ENCODE peak calls at places on chromosomes 12 and 14, in six cellular contexts. One of them, this sample, is unnamed.

GRCh38 chr14:67962215-67962644 is 142.7 kb downstream of the RAD51B start:
- DNase-seq in AG09309: no peak
- DNase-seq in testis: no peak
- DNase-seq in keratinocyte: no peak
- DNase-seq in cardiac fibroblast: no peak
- DNase-seq in PC-9: no peak
- DNase-seq in this sample: no peak

GRCh38 chr12:80821513-80822000 is 104.8 kb downstream of the MYF5 start:
- DNase-seq in cardiac fibroblast: no peak
- DNase-seq in keratinocyte: no peak
- DNase-seq in testis: no peak
- DNase-seq in AG09309: no peak
- DNase-seq in PC-9: no peak
- DNase-seq in this sample: no peak

GRCh38 chr14:74735113-74735512 is 22.2 kb downstream of the FCF1 start:
- DNase-seq in cardiac fibroblast: no peak
- DNase-seq in PC-9: no peak
- DNase-seq in keratinocyte: no peak
- DNase-seq in AG09309: no peak
- DNase-seq in testis: no peak
- DNase-seq in this sample: no peak

GRCh38 chr12:120599672-120600537 is 18.7 kb upstream of the POP5 start:
- DNase-seq in testis: no peak
- DNase-seq in PC-9: no peak
- DNase-seq in cardiac fibroblast: no peak
- DNase-seq in AG09309: no peak
- DNase-seq in keratinocyte: no peak
- DNase-seq in this sample: no peak

GRCh38 chr12:55017421-55017820 is 2.4 kb upstream of the NEUROD4 start:
- DNase-seq in PC-9: no peak
- DNase-seq in testis: no peak
- DNase-seq in keratinocyte: no peak
- DNase-seq in AG09309: no peak
- DNase-seq in cardiac fibroblast: no peak
- DNase-seq in this sample: no peak

GRCh38 chr14:22544881-22545420 is 44.1 kb downstream of the DAD1 start:
- DNase-seq in testis: no peak
- DNase-seq in PC-9: no peak
- DNase-seq in AG09309: no peak
- DNase-seq in keratinocyte: no peak
- DNase-seq in cardiac fibroblast: no peak
- DNase-seq in this sample: no peak

GRCh38 chr12:96720363-96720705 is 186.7 kb upstream of the NEDD1 start:
- DNase-seq in PC-9: peak
- DNase-seq in testis: no peak
- DNase-seq in keratinocyte: no peak
- DNase-seq in cardiac fibroblast: no peak
- DNase-seq in AG09309: no peak
- DNase-seq in this sample: no peak

GRCh38 chr14:47720281-47720680 is 44.9 kb upstream of the MDGA2 start:
- DNase-seq in AG09309: no peak
- DNase-seq in testis: no peak
- DNase-seq in PC-9: no peak
- DNase-seq in cardiac fibroblast: no peak
- DNase-seq in keratinocyte: no peak
- DNase-seq in this sample: no peak

GRCh38 chr14:76067536-76067935 is 82.0 kb downstream of the IFT43 start:
- DNase-seq in keratinocyte: no peak
- DNase-seq in AG09309: no peak
- DNase-seq in testis: no peak
- DNase-seq in cardiac fibroblast: no peak
- DNase-seq in PC-9: no peak
- DNase-seq in this sample: no peak

GRCh38 chr14:22494486-22495135 is 94.4 kb downstream of the DAD1 start:
- DNase-seq in testis: no peak
- DNase-seq in PC-9: no peak
- DNase-seq in keratinocyte: no peak
- DNase-seq in cardiac fibroblast: no peak
- DNase-seq in AG09309: no peak
- DNase-seq in this sample: no peak

GRCh38 chr12:104166465-104166864 is 28.5 kb upstream of the NFYB start:
- DNase-seq in testis: no peak
- DNase-seq in cardiac fibroblast: no peak
- DNase-seq in PC-9: no peak
- DNase-seq in keratinocyte: no peak
- DNase-seq in AG09309: no peak
- DNase-seq in this sample: peak

GRCh38 chr12:132146772-132147422 is 2.6 kb downstream of the NOC4L start:
- DNase-seq in PC-9: no peak
- DNase-seq in cardiac fibroblast: no peak
- DNase-seq in AG09309: no peak
- DNase-seq in testis: no peak
- DNase-seq in keratinocyte: no peak
- DNase-seq in this sample: no peak

GRCh38 chr14:56378474-56378873 is 201.1 kb upstream of the TMEM260 start:
- DNase-seq in PC-9: no peak
- DNase-seq in AG09309: peak
- DNase-seq in keratinocyte: no peak
- DNase-seq in testis: no peak
- DNase-seq in cardiac fibroblast: peak
- DNase-seq in this sample: peak

GRCh38 chr14:99668998-99669314 is 15.1 kb upstream of the CYP46A1 start:
- DNase-seq in PC-9: no peak
- DNase-seq in testis: no peak
- DNase-seq in cardiac fibroblast: no peak
- DNase-seq in keratinocyte: no peak
- DNase-seq in AG09309: no peak
- DNase-seq in this sample: no peak

GRCh38 chr12:117970334-117970733 is 1.5 kb upstream of the KSR2 start:
- DNase-seq in PC-9: no peak
- DNase-seq in testis: no peak
- DNase-seq in keratinocyte: no peak
- DNase-seq in cardiac fibroblast: no peak
- DNase-seq in AG09309: no peak
- DNase-seq in this sample: no peak

GRCh38 chr14:105090493-105091334 is 25.5 kb upstream of the GPR132 start:
- DNase-seq in PC-9: peak
- DNase-seq in keratinocyte: no peak
- DNase-seq in cardiac fibroblast: peak
- DNase-seq in testis: peak
- DNase-seq in AG09309: no peak
- DNase-seq in this sample: peak

GRCh38 chr12:111028830-111029229 is 108.5 kb upstream of the MYL2 start:
- DNase-seq in PC-9: no peak
- DNase-seq in testis: no peak
- DNase-seq in keratinocyte: no peak
- DNase-seq in AG09309: no peak
- DNase-seq in cardiac fibroblast: no peak
- DNase-seq in this sample: no peak

GRCh38 chr14:21647380-21647779 is 6.3 kb upstream of the OR4E2 start:
- DNase-seq in testis: no peak
- DNase-seq in cardiac fibroblast: peak
- DNase-seq in AG09309: no peak
- DNase-seq in PC-9: no peak
- DNase-seq in keratinocyte: no peak
- DNase-seq in this sample: no peak

GRCh38 chr12:119728437-119728730 is 60.5 kb downstream of the PRKAB1 start:
- DNase-seq in AG09309: no peak
- DNase-seq in PC-9: no peak
- DNase-seq in testis: no peak
- DNase-seq in keratinocyte: no peak
- DNase-seq in cardiac fibroblast: no peak
- DNase-seq in this sample: peak

GRCh38 chr12:48193623-48194022 is 9.5 kb downstream of the OR10AD1 start:
- DNase-seq in testis: no peak
- DNase-seq in cardiac fibroblast: no peak
- DNase-seq in keratinocyte: no peak
- DNase-seq in AG09309: no peak
- DNase-seq in PC-9: no peak
- DNase-seq in this sample: no peak

GRCh38 chr12:116057356-116057755 is 220.1 kb downstream of the MED13L start:
- DNase-seq in AG09309: no peak
- DNase-seq in keratinocyte: no peak
- DNase-seq in PC-9: no peak
- DNase-seq in testis: no peak
- DNase-seq in cardiac fibroblast: no peak
- DNase-seq in this sample: no peak

GRCh38 chr14:65354715-65355114 is 57.8 kb upstream of the FUT8 start:
- DNase-seq in keratinocyte: peak
- DNase-seq in testis: no peak
- DNase-seq in AG09309: no peak
- DNase-seq in PC-9: peak
- DNase-seq in cardiac fibroblast: no peak
- DNase-seq in this sample: no peak

GRCh38 chr12:105601158-105601557 is 270.7 kb downstream of the C12orf75 start:
- DNase-seq in cardiac fibroblast: no peak
- DNase-seq in PC-9: no peak
- DNase-seq in AG09309: no peak
- DNase-seq in testis: no peak
- DNase-seq in keratinocyte: no peak
- DNase-seq in this sample: peak

GRCh38 chr12:131113562-131113961 is 159.9 kb downstream of the ADGRD1 start:
- DNase-seq in testis: no peak
- DNase-seq in PC-9: no peak
- DNase-seq in keratinocyte: no peak
- DNase-seq in cardiac fibroblast: no peak
- DNase-seq in AG09309: no peak
- DNase-seq in this sample: no peak

GRCh38 chr14:91352101-91352500 is 65.5 kb downstream of the CCDC88C start:
- DNase-seq in PC-9: no peak
- DNase-seq in AG09309: no peak
- DNase-seq in cardiac fibroblast: no peak
- DNase-seq in testis: peak
- DNase-seq in keratinocyte: no peak
- DNase-seq in this sample: no peak

GRCh38 chr14:98946995-98947394 is 325.0 kb downstream of the BCL11B start:
- DNase-seq in cardiac fibroblast: no peak
- DNase-seq in keratinocyte: no peak
- DNase-seq in PC-9: no peak
- DNase-seq in testis: peak
- DNase-seq in AG09309: no peak
- DNase-seq in this sample: peak

This sample was measured in fibroblast of lung.